ENCODE peak calls at places on chromosome 1, in nine cellular contexts. T is stimulated activated CD4-positive, alpha-beta T cell treated with anti-CD3 and anti-CD28 coated beads, TNF-alpha, amount 100 ng/mL, for 1 hour; U is stomach; W is body of pancreas; J is activated CD4-positive, alpha-beta T cell treated with anti-CD3 and anti-CD28 coated beads for 48 hours; H is T-helper 17 cell; K is ovary; Y is Daoy; F is GM23248. Z is an unnamed sample.

GRCh38 chr1:84936116-84936810 is 43.3 kb upstream of the LPAR3 start:
- DNase-seq in T (no peak), U (no peak), W (peak; percentile 54), J (no peak), H (no peak), K (no peak), Y (peak; percentile 76), F (peak; percentile 73), Z (peak; percentile 47)

GRCh38 chr1:177451191-177451590 is 280.4 kb downstream of the BRINP2 start:
- DNase-seq in T (no peak), U (peak; percentile 32), W (no peak), J (no peak), H (no peak), K (no peak), Y (no peak), F (no peak), Z (peak; percentile 41)

GRCh38 chr1:22533244-22533643 is 30.0 kb upstream of the EPHA8 start:
- DNase-seq in T (no peak), U (no peak), W (peak; percentile 57), J (no peak), H (no peak), K (no peak), Y (no peak), F (no peak), Z (no peak)

GRCh38 chr1:156226116-156226538 is 13.3 kb downstream of the PMF1 start:
- DNase-seq in T (no peak), U (no peak), W (no peak), J (no peak), H (no peak), K (no peak), Y (no peak), F (no peak), Z (no peak)

GRCh38 chr1:199619202-199619601 is 408.3 kb upstream of the NR5A2 start:
- DNase-seq in T (no peak), U (no peak), W (no peak), J (no peak), H (no peak), K (no peak), Y (no peak), F (no peak), Z (no peak)

GRCh38 chr1:109530457-109531204 is 9.0 kb upstream of the GPR61 start:
- DNase-seq in T (no peak), U (no peak), W (no peak), J (no peak), H (no peak), K (no peak), Y (no peak), F (no peak), Z (no peak)

GRCh38 chr1:202644219-202645096 is 65.8 kb downstream of the SYT2 start:
- DNase-seq in T (no peak), U (no peak), W (no peak), J (no peak), H (no peak), K (no peak), Y (no peak), F (no peak), Z (no peak)

GRCh38 chr1:185920602-185921001 is 186.4 kb downstream of the HMCN1 start:
- DNase-seq in T (no peak), U (no peak), W (no peak), J (no peak), H (no peak), K (no peak), Y (no peak), F (no peak), Z (no peak)

GRCh38 chr1:23421752-23422312 is 2.7 kb downstream of the TCEA3 start:
- DNase-seq in T (no peak), U (no peak), W (peak; percentile 85), J (no peak), H (no peak), K (no peak), Y (no peak), F (peak; percentile 93), Z (no peak)

GRCh38 chr1:15760520-15761211 is 2.1 kb downstream of the FBLIM1 start:
- DNase-seq in T (no peak), U (no peak), W (no peak), J (no peak), H (no peak), K (peak; percentile 75), Y (peak; percentile 92), F (peak; percentile 74), Z (no peak)

GRCh38 chr1:3393024-3393986 is 61.2 kb upstream of the ARHGEF16 start:
- DNase-seq in T (no peak), U (peak; percentile 74), W (no peak), J (no peak), H (no peak), K (no peak), Y (no peak), F (peak; percentile 27), Z (no peak)

GRCh38 chr1:58031416-58031815 is 515.1 kb downstream of the OMA1 start:
- DNase-seq in T (no peak), U (no peak), W (no peak), J (no peak), H (no peak), K (no peak), Y (no peak), F (no peak), Z (no peak)

GRCh38 chr1:60227581-60228252 is 154.1 kb upstream of the C1orf87 start:
- DNase-seq in T (no peak), U (no peak), W (no peak), J (no peak), H (no peak), K (no peak), Y (no peak), F (peak; percentile 41), Z (no peak)

GRCh38 chr1:233782932-233783586 is 121.4 kb upstream of the SLC35F3 start:
- DNase-seq in T (no peak), U (no peak), W (no peak), J (no peak), H (no peak), K (no peak), Y (no peak), F (no peak), Z (no peak)

GRCh38 chr1:37094302-37094701 is 60.0 kb upstream of the GRIK3 start:
- DNase-seq in T (no peak), U (no peak), W (no peak), J (no peak), H (no peak), K (no peak), Y (no peak), F (no peak), Z (no peak)

GRCh38 chr1:236140705-236141446 is 1.5 kb upstream of the GPR137B start:
- DNase-seq in T (no peak), U (no peak), W (no peak), J (no peak), H (no peak), K (no peak), Y (no peak), F (no peak), Z (no peak)

GRCh38 chr1:219174672-219175564 is 1.2 kb downstream of the LYPLAL1 start:
- DNase-seq in T (no peak), U (no peak), W (peak; percentile 50), J (peak; percentile 20), H (no peak), K (no peak), Y (peak; percentile 63), F (peak; percentile 89), Z (peak; percentile 28)

GRCh38 chr1:178566187-178566586 is 53.3 kb downstream of the TEX35 start:
- DNase-seq in T (no peak), U (no peak), W (no peak), J (peak; percentile 12), H (no peak), K (no peak), Y (peak; percentile 31), F (peak; percentile 28), Z (no peak)

GRCh38 chr1:228911225-228911624 is 175.9 kb downstream of the RHOU start:
- DNase-seq in T (no peak), U (no peak), W (no peak), J (no peak), H (no peak), K (no peak), Y (no peak), F (no peak), Z (no peak)

GRCh38 chr1:169327875-169328274 is 39.7 kb downstream of the NME7 start:
- DNase-seq in T (no peak), U (no peak), W (no peak), J (no peak), H (no peak), K (no peak), Y (no peak), F (no peak), Z (no peak)

GRCh38 chr1:37752583-37753471 is 12.1 kb downstream of the EPHA10 start:
- DNase-seq in T (no peak), U (peak; percentile 40), W (peak; percentile 60), J (peak; percentile 55), H (no peak), K (no peak), Y (peak; percentile 47), F (peak; percentile 50), Z (no peak)

GRCh38 chr1:74937176-74937575 is 197.0 kb upstream of the LHX8 start:
- DNase-seq in T (no peak), U (no peak), W (no peak), J (no peak), H (no peak), K (no peak), Y (no peak), F (no peak), Z (no peak)

GRCh38 chr1:79895573-79895972 is 889.0 kb upstream of the ADGRL4 start:
- DNase-seq in T (no peak), U (no peak), W (no peak), J (no peak), H (no peak), K (no peak), Y (no peak), F (no peak), Z (no peak)

GRCh38 chr1:11880911-11881748 is 22.4 kb upstream of the NPPB start:
- DNase-seq in T (no peak), U (no peak), W (no peak), J (no peak), H (no peak), K (no peak), Y (no peak), F (no peak), Z (no peak)

GRCh38 chr1:44031051-44031899 is at the start of gene SLC6A9:
- DNase-seq in T (peak; percentile 49), U (peak; percentile 69), W (peak; percentile 72), J (peak; percentile 66), H (no peak), K (peak; percentile 74), Y (peak; percentile 54), F (peak; percentile 71), Z (peak; percentile 41)

GRCh38 chr1:243819438-243819839 is 30.6 kb downstream of the AKT3 start:
- DNase-seq in T (no peak), U (no peak), W (no peak), J (no peak), H (no peak), K (no peak), Y (no peak), F (no peak), Z (no peak)